ENCODE peak calls at places on chromosomes 16 and 17, in four cellular contexts. J is H1, N is WTC11, S is K562. Z is an unnamed sample.

GRCh38 chr16:58449768-58450167 is 50.2 kb upstream of the NDRG4 start:
- DNase-seq in J (no peak), N (no peak), S (no peak), Z (no peak)

GRCh38 chr17:15918661-15919259 is 26.2 kb upstream of the ADORA2B start:
- DNase-seq in J (no peak), N (peak; percentile 3), S (no peak), Z (no peak)

GRCh38 chr16:80704751-80705150 is 99.6 kb downstream of the CDYL2 start:
- DNase-seq in J (no peak), N (no peak), S (no peak), Z (no peak)

GRCh38 chr17:50626037-50626574 is 8.6 kb upstream of the ABCC3 start:
- DNase-seq in J (peak; percentile 87), N (peak; percentile 88), S (peak; percentile 79), Z (no peak)

GRCh38 chr17:81365148-81365600 is 30.1 kb upstream of the BAHCC1 start:
- DNase-seq in J (peak; percentile 68), N (peak; percentile 57), S (peak; percentile 68), Z (no peak)

GRCh38 chr16:2016407-2016922 is 3.1 kb upstream of the NPW start:
- DNase-seq in J (peak; percentile 79), N (peak; percentile 66), S (peak; percentile 59), Z (no peak)

GRCh38 chr17:71163813-71164122 is 957.1 kb upstream of the SOX9 start:
- DNase-seq in J (no peak), N (no peak), S (no peak), Z (no peak)

GRCh38 chr17:62892870-62893338 is 73.1 kb upstream of the TANC2 start:
- DNase-seq in J (no peak), N (no peak), S (no peak), Z (no peak)

GRCh38 chr16:28193530-28194423 is 18.0 kb downstream of the XPO6 start:
- DNase-seq in J (no peak), N (no peak), S (no peak), Z (no peak)

GRCh38 chr17:53101706-53102105 is 721.0 kb upstream of the KIF2B start:
- DNase-seq in J (no peak), N (no peak), S (no peak), Z (no peak)

GRCh38 chr16:50093607-50094570 is 28.1 kb downstream of the HEATR3 start:
- DNase-seq in J (no peak), N (no peak), S (no peak), Z (no peak)

GRCh38 chr17:9821921-9822320 is at the start of gene GSG1L2:
- DNase-seq in J (no peak), N (no peak), S (no peak), Z (no peak)

GRCh38 chr17:79661292-79662041 is 50.6 kb upstream of the RBFOX3 start:
- DNase-seq in J (peak; percentile 8), N (no peak), S (no peak), Z (no peak)

GRCh38 chr16:65919116-65919515 is 447.4 kb upstream of the CDH5 start:
- DNase-seq in J (no peak), N (no peak), S (no peak), Z (no peak)

GRCh38 chr17:45963258-45963657 is 35.8 kb upstream of the STH start:
- DNase-seq in J (no peak), N (no peak), S (no peak), Z (no peak)

GRCh38 chr17:56029980-56030624 is 123.2 kb upstream of the ANKFN1 start:
- DNase-seq in J (no peak), N (no peak), S (no peak), Z (no peak)

GRCh38 chr17:56141046-56141839 is 12.0 kb upstream of the ANKFN1 start:
- DNase-seq in J (no peak), N (no peak), S (no peak), Z (no peak)

GRCh38 chr16:23843143-23843542 is 7.4 kb downstream of the PRKCB start:
- DNase-seq in J (no peak), N (no peak), S (no peak), Z (no peak)

GRCh38 chr16:2905988-2906387 is 5.7 kb upstream of the FLYWCH1 start:
- DNase-seq in J (no peak), N (no peak), S (no peak), Z (no peak)

GRCh38 chr17:50155115-50155819 is 4.8 kb upstream of the PPP1R9B start:
- DNase-seq in J (no peak), N (no peak), S (no peak), Z (no peak)

GRCh38 chr17:9645858-9646555 is 690 bp downstream of the USP43 start:
- DNase-seq in J (peak; percentile 76), N (peak; percentile 74), S (peak; percentile 19), Z (no peak)

GRCh38 chr17:64507418-64507766 is 615 bp downstream of the CEP95 start:
- DNase-seq in J (no peak), N (no peak), S (no peak), Z (no peak)

GRCh38 chr16:51440096-51440495 is 289.0 kb upstream of the SALL1 start:
- DNase-seq in J (no peak), N (no peak), S (no peak), Z (no peak)

GRCh38 chr16:31386157-31386984 is 6.8 kb upstream of the ITGAD start:
- DNase-seq in J (no peak), N (no peak), S (no peak), Z (no peak)

GRCh38 chr17:71302721-71303549 is 817.9 kb upstream of the SOX9 start:
- DNase-seq in J (no peak), N (no peak), S (no peak), Z (no peak)

GRCh38 chr17:1177099-1177996 is 2.4 kb downstream of the ABR start:
- DNase-seq in J (no peak), N (no peak), S (no peak), Z (no peak)

GRCh38 chr16:72517154-72517553 is 345.2 kb upstream of the PMFBP1 start:
- DNase-seq in J (no peak), N (no peak), S (no peak), Z (no peak)

GRCh38 chr17:54180919-54181318 is 358.2 kb downstream of the KIF2B start:
- DNase-seq in J (no peak), N (no peak), S (no peak), Z (no peak)

GRCh38 chr17:50845260-50846147 is 10.1 kb downstream of the WFIKKN2 start:
- DNase-seq in J (no peak), N (no peak), S (no peak), Z (no peak)

GRCh38 chr17:3585826-3586225 is 23.4 kb downstream of the TRPV1 start:
- DNase-seq in J (no peak), N (no peak), S (no peak), Z (no peak)

GRCh38 chr16:86018487-86018886 is 119.5 kb downstream of the IRF8 start:
- DNase-seq in J (no peak), N (no peak), S (no peak), Z (no peak)

GRCh38 chr16:15616475-15616874 is 26.5 kb downstream of the MARF1 start:
- DNase-seq in J (no peak), N (no peak), S (no peak), Z (no peak)

GRCh38 chr16:56558024-56558747 is 6.7 kb upstream of the MT4 start:
- DNase-seq in J (no peak), N (no peak), S (no peak), Z (no peak)

GRCh38 chr16:11909653-11910551 is 5.9 kb downstream of the GSPT1 start:
- DNase-seq in J (no peak), N (no peak), S (no peak), Z (no peak)

GRCh38 chr17:67364847-67365761 is 1.3 kb downstream of the PSMD12 start:
- DNase-seq in J (peak; percentile 19), N (no peak), S (no peak), Z (no peak)

GRCh38 chr16:10045947-10046346 is 136.3 kb downstream of the GRIN2A start:
- DNase-seq in J (no peak), N (no peak), S (no peak), Z (no peak)

GRCh38 chr17:82648761-82649474 is 674 bp upstream of the WDR45B start:
- DNase-seq in J (peak; percentile 66), N (peak; percentile 57), S (peak; percentile 89), Z (no peak)

GRCh38 chr16:71367243-71367976 is 8.9 kb downstream of the CALB2 start:
- DNase-seq in J (peak; percentile 93), N (peak; percentile 92), S (peak; percentile 79), Z (peak; percentile 2)

GRCh38 chr17:58757162-58757613 is 1.5 kb downstream of the PPM1E start:
- DNase-seq in J (no peak), N (no peak), S (no peak), Z (no peak)
- TF ChIP-seq ATF2 in J (no peak), N (no peak), S (no peak), Z (no peak)

GRCh38 chr17:74883241-74883750 is 10.1 kb downstream of the FADS6 start:
- DNase-seq in J (no peak), N (no peak), S (no peak), Z (no peak)
- TF ChIP-seq ATF2 in J (no peak), N (no peak), S (no peak), Z (no peak)

DNA sequence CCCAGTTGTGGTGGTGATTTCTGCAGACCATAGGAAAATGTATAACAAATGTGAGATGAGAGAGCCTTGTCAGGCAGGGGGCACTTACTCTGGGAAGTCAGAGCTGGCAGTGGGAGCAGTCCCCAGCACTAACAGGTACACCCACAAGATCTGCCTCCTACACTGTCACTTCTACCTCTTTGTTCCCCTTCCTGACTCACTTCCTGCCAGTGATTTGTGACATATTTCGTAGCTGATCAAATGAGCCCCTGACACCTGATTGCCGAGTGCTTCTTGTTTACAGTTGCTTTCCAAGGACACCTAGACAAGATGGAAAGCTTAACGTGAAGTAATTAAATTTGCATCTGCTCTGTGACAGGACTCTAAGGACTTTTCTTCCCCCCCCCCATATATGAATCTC is 40.5 kb downstream of the FTO start:
- DNase-seq in J (no peak), N (no peak), S (no peak), Z (no peak)
- TF ChIP-seq ATF2 in J (no peak), N (no peak), S (no peak), Z (no peak)

GRCh38 chr16:89162314-89162713 is 9.2 kb upstream of the CDH15 start:
- DNase-seq in J (no peak), N (no peak), S (no peak), Z (no peak)
- TF ChIP-seq ATF2 in J (no peak), N (no peak), S (no peak), Z (no peak)

Z was measured in GM12878.